ENCODE peak calls at places on chromosomes 13 and 19, in nine cellular contexts. Q is NCI-H2029; H is SK-MEL-5; Z is stimulated activated CD8-positive, alpha-beta memory T cell treated with anti-CD3 and anti-CD28 coated beads, Interleukin-4, amount 100 ng/mL, for 4 hours; A is T-helper 2 cell; L is SW 1271; R is globus pallidus; Y is ELR; I is endodermal cell. G is an unnamed sample.
A peak's percentile ranks its signal among the peaks of the same experiment; 100 is the strongest.

GRCh38 chr13:50129923-50130685 is 114.9 kb downstream of the KCNRG start:
- DNase-seq in L (no peak), I (peak; percentile 82), Q (no peak), Z (no peak), R (peak; percentile 35), H (no peak), A (peak; percentile 16), Y (peak; percentile 46), G (no peak)

GRCh38 chr13:98563071-98563470 is 13.8 kb downstream of the STK24 start:
- DNase-seq in A (no peak), H (no peak), I (no peak), Y (peak; percentile 54), Q (no peak), L (no peak), Z (no peak), R (no peak), G (no peak)

GRCh38 chr13:46160474-46161066 is 21.4 kb downstream of the LCP1 start:
- DNase-seq in Z (no peak), Y (peak; percentile 65), A (no peak), L (peak; percentile 52), R (peak; percentile 60), I (peak; percentile 56), Q (no peak), H (peak; percentile 79), G (peak; percentile 44)

GRCh38 chr13:94344126-94344863 is 135.2 kb downstream of the DCT start:
- DNase-seq in H (no peak), Q (no peak), L (no peak), I (no peak), R (no peak), Y (no peak), A (no peak), Z (no peak), G (no peak)

GRCh38 chr19:13839193-13839937 is 37.6 kb upstream of the NANOS3 start:
- DNase-seq in Q (peak; percentile 51), A (peak; percentile 58), Z (peak; percentile 89), L (peak; percentile 75), I (peak; percentile 88), R (no peak), Y (peak; percentile 96), H (peak; percentile 60), G (peak; percentile 83)

GRCh38 chr13:106337096-106337495 is 198.4 kb downstream of the EFNB2 start:
- DNase-seq in Z (no peak), I (no peak), Q (no peak), L (no peak), H (no peak), R (no peak), Y (peak; percentile 11), A (no peak), G (no peak)

GRCh38 chr19:12141405-12141736 is 1.2 kb upstream of the ZNF20 start:
- DNase-seq in Q (no peak), H (no peak), Z (no peak), I (no peak), Y (no peak), R (no peak), A (no peak), L (no peak), G (no peak)

GRCh38 chr13:94329277-94329676 is 150.2 kb downstream of the DCT start:
- DNase-seq in I (no peak), A (no peak), L (no peak), Y (no peak), R (no peak), Z (no peak), H (no peak), Q (no peak), G (no peak)

GRCh38 chr13:72390909-72391308 is 336.5 kb downstream of the MZT1 start:
- DNase-seq in I (no peak), H (peak; percentile 33), R (no peak), Z (no peak), L (no peak), Y (peak; percentile 50), A (no peak), Q (no peak), G (no peak)

GRCh38 chr19:17488593-17489391 is 18.5 kb downstream of the SLC27A1 start:
- DNase-seq in H (peak; percentile 87), Q (peak; percentile 90), Y (peak; percentile 53), R (no peak), Z (peak; percentile 64), A (peak; percentile 33), I (peak; percentile 99), L (peak; percentile 46), G (no peak)

GRCh38 chr13:27997904-27998522 is 9.5 kb upstream of the URAD start:
- DNase-seq in Y (peak; percentile 50), R (peak; percentile 17), Z (no peak), A (no peak), H (peak; percentile 82), Q (no peak), I (peak; percentile 86), L (peak; percentile 33), G (no peak)

GRCh38 chr13:80339578-80339840 is 1.4 kb downstream of the SPRY2 start:
- DNase-seq in Q (no peak), Y (no peak), L (peak; percentile 45), H (peak; percentile 56), I (no peak), R (peak; percentile 48), A (no peak), Z (no peak), G (peak; percentile 39)

GRCh38 chr13:96816261-96816660 is 178.0 kb downstream of the OXGR1 start:
- DNase-seq in A (no peak), I (no peak), L (no peak), Z (no peak), R (no peak), H (no peak), Q (no peak), Y (no peak), G (no peak)

GRCh38 chr13:28494861-28495585 is at the start of gene FLT1:
- DNase-seq in L (no peak), A (no peak), H (no peak), R (no peak), Q (no peak), Y (peak; percentile 80), I (peak; percentile 92), Z (peak; percentile 12), G (no peak)

GRCh38 chr19:11063434-11063833 is 25.8 kb upstream of the LDLR start:
- DNase-seq in Y (no peak), A (no peak), H (no peak), L (no peak), R (no peak), I (no peak), Z (no peak), Q (no peak), G (no peak)

GRCh38 chr13:46663644-46664043 is 110.7 kb downstream of the LRCH1 start:
- DNase-seq in H (no peak), R (no peak), Z (no peak), L (no peak), I (no peak), A (no peak), Q (no peak), Y (peak; percentile 51), G (no peak)

GRCh38 chr13:113754691-113755090 is 4.3 kb upstream of the TMEM255B start:
- DNase-seq in R (no peak), L (no peak), Y (no peak), Z (no peak), I (no peak), H (no peak), A (no peak), Q (no peak), G (no peak)